ENCODE peak calls at places on chromosomes 1 and 21, in six cellular contexts. M, A, X, T, I and L are unnamed samples.
A peak's percentile ranks its signal among the peaks of the same experiment; 100 is the strongest.

GRCh38 chr21:33076600-33077329 is 6.8 kb downstream of the OLIG1 start:
- DNase-seq in M (no peak), A (no peak), X (no peak), T (no peak), I (no peak), L (no peak)

GRCh38 chr1:200226268-200226968 is 183.4 kb downstream of the ZNF281 start:
- DNase-seq in M (no peak), A (peak; percentile 30), X (peak; percentile 47), T (peak; percentile 56), I (no peak), L (peak; percentile 89)

GRCh38 chr1:234869182-234870019 is 259.2 kb downstream of the TOMM20 start:
- DNase-seq in M (no peak), A (no peak), X (no peak), T (no peak), I (no peak), L (no peak)

GRCh38 chr21:39315603-39316002 is 2.2 kb upstream of the BRWD1 start:
- DNase-seq in M (no peak), A (no peak), X (no peak), T (no peak), I (no peak), L (no peak)

GRCh38 chr1:79852004-79852403 is 845.5 kb upstream of the ADGRL4 start:
- DNase-seq in M (no peak), A (no peak), X (no peak), T (peak; percentile 46), I (no peak), L (peak; percentile 50)

GRCh38 chr1:6991271-6991670 is 206.0 kb downstream of the CAMTA1 start:
- DNase-seq in M (no peak), A (peak; percentile 77), X (peak; percentile 87), T (no peak), I (no peak), L (no peak)

GRCh38 chr1:42379794-42380616 is 587 bp upstream of the RIMKLA start:
- DNase-seq in M (peak; percentile 35), A (peak; percentile 24), X (peak; percentile 43), T (peak; percentile 59), I (peak; percentile 83), L (peak; percentile 74)

GRCh38 chr1:5611855-5612254 is 380.4 kb downstream of the NPHP4 start:
- DNase-seq in M (no peak), A (no peak), X (no peak), T (no peak), I (no peak), L (no peak)

GRCh38 chr1:15283500-15283899 is 36.5 kb downstream of the FHAD1 start:
- DNase-seq in M (no peak), A (peak; percentile 59), X (no peak), T (no peak), I (no peak), L (no peak)

GRCh38 chr1:237562247-237562823 is 328.4 kb downstream of the ZP4 start:
- DNase-seq in M (peak; percentile 55), A (peak; percentile 69), X (peak; percentile 60), T (no peak), I (no peak), L (peak; percentile 85)

GRCh38 chr1:114025609-114026401 is 46.5 kb downstream of the OLFML3 start:
- DNase-seq in M (no peak), A (peak; percentile 51), X (no peak), T (no peak), I (no peak), L (no peak)

GRCh38 chr21:26194326-26194725 is 23.8 kb upstream of the APP start:
- DNase-seq in M (no peak), A (no peak), X (no peak), T (no peak), I (no peak), L (no peak)

GRCh38 chr1:24935196-24935526 is 5.1 kb upstream of the RUNX3 start:
- DNase-seq in M (no peak), A (no peak), X (no peak), T (no peak), I (peak; percentile 53), L (no peak)

GRCh38 chr1:24933468-24933867 is 3.4 kb upstream of the RUNX3 start:
- DNase-seq in M (no peak), A (no peak), X (no peak), T (no peak), I (peak; percentile 64), L (peak; percentile 39)

GRCh38 chr1:24935615-24936484 is 5.8 kb upstream of the RUNX3 start:
- DNase-seq in M (no peak), A (no peak), X (no peak), T (no peak), I (no peak), L (no peak)

GRCh38 chr1:24932725-24933294 is 2.7 kb upstream of the RUNX3 start:
- DNase-seq in M (no peak), A (no peak), X (no peak), T (no peak), I (no peak), L (no peak)

GRCh38 chr1:24934300-24935195 is 4.5 kb upstream of the RUNX3 start:
- DNase-seq in M (no peak), A (no peak), X (no peak), T (no peak), I (peak; percentile 61), L (peak; percentile 67)
- H2BK15ac ChIP-seq in M (no peak overlapping the region), A (no peak overlapping the region), X (no peak overlapping the region), T (no peak overlapping the region), I (no peak overlapping the region), L (no peak overlapping the region)

GRCh38 chr1:38353956-38354355 is 307.4 kb upstream of the POU3F1 start:
- DNase-seq in M (no peak), A (no peak), X (no peak), T (no peak), I (no peak), L (no peak)
- H2BK15ac ChIP-seq in M (no peak overlapping the region), A (no peak overlapping the region), X (no peak overlapping the region), T (no peak overlapping the region), I (no peak overlapping the region), L (no peak overlapping the region)

DNA sequence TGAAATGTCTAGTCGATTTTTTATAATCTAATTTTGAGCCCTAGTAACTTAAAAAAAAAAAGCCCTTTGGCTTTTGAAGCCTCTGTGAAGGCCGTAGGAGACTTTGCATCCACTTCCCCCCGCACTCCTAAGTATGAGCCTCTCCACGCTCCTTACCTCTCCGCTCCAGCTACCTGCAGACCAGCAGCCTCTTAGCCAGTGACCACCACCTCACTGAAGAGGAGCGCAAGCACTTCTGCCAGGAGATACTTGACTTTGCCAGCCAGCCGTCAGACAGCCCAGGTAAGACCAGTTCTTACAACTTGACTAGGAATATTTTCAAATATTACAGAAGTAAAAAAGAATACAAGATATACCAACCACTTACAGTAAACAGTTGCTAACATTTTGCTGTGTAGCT is 27.4 kb upstream of the PWP2 start:
- DNase-seq in M (no peak), A (no peak), X (no peak), T (no peak), I (no peak), L (no peak)
- H2BK15ac ChIP-seq in M (no peak overlapping the region), A (no peak overlapping the region), X (no peak overlapping the region), T (no peak overlapping the region), I (no peak overlapping the region), L (no peak overlapping the region)

GRCh38 chr1:207188901-207189300 is 84.9 kb downstream of the C4BPA start:
- DNase-seq in M (no peak), A (no peak), X (no peak), T (no peak), I (no peak), L (no peak)

GRCh38 chr1:207191061-207191460 is 87.0 kb downstream of the C4BPA start:
- DNase-seq in M (no peak), A (no peak), X (no peak), T (no peak), I (no peak), L (no peak)

GRCh38 chr1:207194197-207194596 is 90.2 kb downstream of the C4BPA start:
- DNase-seq in M (no peak), A (no peak), X (no peak), T (no peak), I (no peak), L (no peak)
- H2BK15ac ChIP-seq in M (no peak overlapping the region), A (no peak overlapping the region), X (no peak overlapping the region), T (no peak overlapping the region), I (no peak overlapping the region), L (no peak overlapping the region)